ENCODE peak calls at places on chromosome 16, in five cellular contexts. H is lower leg skin, W is fibroblast of villous mesenchyme, J is GM06990, V is adrenal gland. X is an unnamed sample.

GRCh38 chr16:2184962-2185361 is 11.4 kb downstream of the CASKIN1 start:
- DNase-seq in W (no peak), H (no peak), J (no peak), V (no peak), X (no peak)

GRCh38 chr16:83143788-83144187 is 517.0 kb downstream of the CDH13 start:
- DNase-seq in W (peak), H (no peak), V (no peak), J (no peak), X (peak)

GRCh38 chr16:11742041-11742535 is 569 bp downstream of the TXNDC11 start:
- DNase-seq in V (peak), J (no peak), H (peak), W (no peak), X (no peak)

GRCh38 chr16:12417051-12417818 is 386.5 kb downstream of the CPPED1 start:
- DNase-seq in V (no peak), J (no peak), W (no peak), H (no peak), X (no peak)

GRCh38 chr16:83344014-83344413 is 463.8 kb upstream of the HSBP1 start:
- DNase-seq in H (no peak), V (no peak), J (no peak), W (peak), X (peak)

GRCh38 chr16:74449470-74449869 is 28.2 kb upstream of the CLEC18B start:
- DNase-seq in V (peak), H (no peak), J (no peak), W (no peak), X (peak)

GRCh38 chr16:58843675-58844074 is 109.6 kb upstream of the GOT2 start:
- DNase-seq in V (no peak), J (no peak), H (no peak), W (peak), X (peak)

GRCh38 chr16:17379121-17379571 is 91.6 kb downstream of the XYLT1 start:
- DNase-seq in J (no peak), V (peak), H (no peak), W (peak), X (no peak)

GRCh38 chr16:85989376-85989775 is 90.4 kb downstream of the IRF8 start:
- DNase-seq in V (no peak), J (no peak), H (peak), W (no peak), X (no peak)

GRCh38 chr16:85989863-85990643 is 91.1 kb downstream of the IRF8 start:
- DNase-seq in H (peak), W (peak), V (no peak), J (no peak), X (peak)

GRCh38 chr16:85987750-85988078 is 88.8 kb downstream of the IRF8 start:
- DNase-seq in H (peak), V (no peak), J (no peak), W (no peak), X (no peak)

GRCh38 chr16:85988306-85988705 is 89.3 kb downstream of the IRF8 start:
- DNase-seq in H (peak), J (peak), W (no peak), V (no peak), X (no peak)

DNA sequence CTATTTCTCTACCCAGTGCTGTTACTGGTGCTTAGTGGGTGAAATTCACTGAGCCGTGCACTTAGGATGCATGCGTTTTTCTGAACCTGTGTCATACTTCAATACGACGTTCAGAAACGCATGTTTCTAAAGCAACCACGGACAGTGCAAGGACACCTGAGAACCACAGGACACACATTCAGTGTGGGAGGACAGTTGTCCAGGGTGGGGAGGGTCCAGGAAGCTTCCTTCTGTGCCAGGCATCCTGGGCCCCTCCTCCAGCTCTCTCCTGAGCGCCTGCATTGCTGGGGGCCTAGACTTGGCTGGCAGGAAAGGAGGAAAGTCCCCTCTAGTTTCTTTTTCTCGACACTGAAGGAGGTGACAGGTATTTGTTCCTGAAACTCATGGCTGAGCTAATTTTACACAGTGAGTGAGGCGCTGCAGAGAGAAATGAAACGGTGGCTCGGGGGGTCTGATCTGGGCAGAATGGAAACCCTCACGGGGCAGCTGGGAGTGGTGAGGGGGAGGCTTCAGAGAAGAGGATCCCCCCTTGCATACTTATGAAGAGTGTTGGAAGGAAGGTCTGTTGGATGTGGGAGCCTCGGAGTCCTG is 89.9 kb downstream of the IRF8 start:
- DNase-seq in J (peak), V (no peak), H (peak), W (no peak), X (no peak)
- H3K4me3 ChIP-seq in J (peak), V (no peak), H (no peak), W (no peak), X (no peak)

GRCh38 chr16:549544-550263 is 10.5 kb upstream of the PRR35 start:
- DNase-seq in W (no peak), J (no peak), V (no peak), H (no peak), X (no peak)
- TF ChIP-seq CTCF in W (no peak), J (peak), V (no peak), H (no peak), X (peak)

GRCh38 chr16:6701096-6701495 is 631.5 kb upstream of the RBFOX1 start:
- DNase-seq in J (no peak), V (no peak), H (no peak), W (no peak), X (no peak)

GRCh38 chr16:6694636-6695035 is 638.0 kb upstream of the RBFOX1 start:
- DNase-seq in H (no peak), W (no peak), J (no peak), V (no peak), X (no peak)

GRCh38 chr16:6690741-6691140 is 641.9 kb upstream of the RBFOX1 start:
- DNase-seq in V (no peak), W (no peak), J (no peak), H (no peak), X (no peak)

GRCh38 chr16:6692874-6693273 is 639.8 kb upstream of the RBFOX1 start:
- DNase-seq in J (no peak), H (no peak), W (no peak), V (no peak), X (no peak)

GRCh38 chr16:6695666-6696065 is 637.0 kb upstream of the RBFOX1 start:
- DNase-seq in H (no peak), W (no peak), V (no peak), J (no peak), X (no peak)
- H3K4me3 ChIP-seq in H (no peak), W (no peak), V (no peak), J (no peak), X (no peak)

DNA sequence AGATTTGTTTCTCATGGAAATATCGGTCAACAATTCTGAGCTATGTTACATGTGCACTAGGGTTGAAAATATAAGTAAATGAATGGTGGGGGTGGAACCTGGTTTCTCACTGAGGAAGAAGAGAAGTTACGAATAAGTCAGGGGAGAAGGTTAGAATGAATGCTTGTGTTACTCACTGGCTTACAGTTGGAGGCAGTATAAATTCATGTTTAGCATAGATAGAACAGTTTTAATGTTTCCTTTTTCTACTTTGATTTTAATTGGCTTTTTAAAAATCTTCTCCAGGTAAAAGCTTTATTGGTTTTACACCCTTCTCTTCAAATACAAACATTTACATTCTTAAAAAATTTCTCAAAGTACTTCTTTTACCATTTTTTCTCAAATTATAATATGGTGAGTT is 1113.7 kb downstream of the CDH11 start:
- DNase-seq in V (no peak), J (no peak), W (no peak), H (no peak), X (peak)
- TF ChIP-seq CTCF in V (no peak), J (no peak), W (no peak), H (no peak), X (peak)

DNA sequence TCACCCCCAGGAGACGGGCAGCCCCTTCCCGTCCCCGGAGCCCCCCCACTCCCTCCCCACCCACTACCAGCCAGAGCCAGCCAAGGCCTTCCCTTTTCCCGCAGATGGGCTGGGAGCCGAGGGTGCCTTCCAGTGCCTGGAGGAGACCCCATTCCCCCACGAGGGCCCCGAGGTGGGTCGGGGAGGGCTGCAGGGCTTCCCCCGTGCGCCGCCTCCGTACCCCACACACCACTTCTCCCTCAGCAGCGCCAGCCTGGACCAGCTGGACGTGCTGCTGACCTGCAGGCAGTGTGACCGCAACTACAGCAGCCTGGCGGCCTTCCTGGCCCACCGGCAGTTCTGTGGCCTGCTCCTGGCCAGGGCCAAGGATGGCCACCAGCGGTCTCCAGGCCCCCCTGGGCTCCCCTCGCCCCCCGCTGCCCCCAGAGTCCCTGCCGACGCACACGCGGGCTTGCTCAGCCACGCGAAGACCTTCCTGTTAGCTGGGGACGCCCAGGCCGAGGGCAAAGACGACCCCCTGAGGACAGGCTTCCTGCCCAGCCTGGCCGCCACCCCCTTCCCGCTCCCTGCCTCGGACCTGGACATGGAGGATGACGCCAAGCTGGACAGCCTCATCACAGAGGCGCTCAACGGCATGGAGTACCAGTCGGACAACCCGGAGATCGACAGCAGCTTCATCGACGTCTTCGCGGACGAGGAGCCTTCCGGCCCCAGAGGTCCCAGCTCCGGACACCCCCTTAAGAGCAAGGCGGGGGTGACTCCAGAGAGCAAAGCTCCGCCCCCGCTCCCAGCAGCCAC is 23.5 kb upstream of the ZFPM1 start:
- DNase-seq in J (no peak), W (no peak), H (no peak), V (no peak), X (no peak)
- H3K4me3 ChIP-seq in J (peak), W (no peak), H (no peak), V (no peak), X (peak)

DNA sequence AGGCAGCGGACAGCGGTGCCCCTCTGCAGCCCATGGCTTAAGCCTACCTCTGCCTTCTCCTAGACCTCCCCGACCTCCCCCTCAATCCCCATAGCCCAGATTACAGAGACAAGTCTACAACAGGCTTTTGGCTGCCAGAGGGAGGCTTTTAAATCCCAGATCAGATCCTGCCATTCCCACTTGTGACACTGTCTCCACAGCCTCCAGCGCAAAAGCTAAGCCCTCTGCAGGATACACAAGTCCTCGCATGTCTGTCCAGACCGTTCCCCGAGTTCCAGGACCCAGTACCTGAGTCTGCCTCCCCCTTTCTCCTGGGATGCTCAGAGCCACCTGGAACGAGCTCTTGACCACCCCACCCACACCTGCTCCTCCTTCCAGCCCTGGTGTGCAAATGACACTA is 31.2 kb downstream of the VAC14 start:
- DNase-seq in V (no peak), W (no peak), H (no peak), J (no peak), X (no peak)
- TF ChIP-seq CTCF in V (no peak), W (no peak), H (no peak), J (no peak), X (no peak)

GRCh38 chr16:630815-631405 is at the start of gene WFIKKN1:
- DNase-seq in V (peak), H (no peak), W (no peak), J (no peak), X (no peak)
- H3K4me3 ChIP-seq in V (no peak), H (no peak), W (no peak), J (no peak), X (no peak)